ENCODE peak calls at places on chromosome X, in seven cellular contexts. M is NCI-H2171 treated with DMSO at 0.1 percent for 48 hours; G is NB4; F is KBM-7; S is activated T-cell treated with anti-CD3 and anti-CD28 coated beads, Interleukin-2, amount 50 U/mL, for 48 hours; Q is activated CD8-positive, alpha-beta memory T cell treated with anti-CD3 and anti-CD28 coated beads, Interleukin-2, amount 50 U/mL, for 48 hours; D is tibial artery. L is an unnamed sample.

GRCh38 chrX:107675823-107676555 is 47.7 kb downstream of the PRPS1 start:
- DNase-seq in M (peak), G (peak), F (peak), S (no peak), Q (no peak), D (peak), L (no peak)

GRCh38 chrX:31266172-31267076 is 194.6 kb upstream of the FTHL17 start:
- DNase-seq in M (no peak), G (no peak), F (peak), S (no peak), Q (peak), D (peak), L (peak)

GRCh38 chrX:139120760-139121159 is 409.2 kb upstream of the FGF13 start:
- DNase-seq in M (no peak), G (no peak), F (no peak), S (no peak), Q (no peak), D (no peak), L (no peak)

GRCh38 chrX:122866527-122866926 is 317.6 kb upstream of the GRIA3 start:
- DNase-seq in M (no peak), G (peak), F (no peak), S (no peak), Q (no peak), D (no peak), L (no peak)

GRCh38 chrX:123983240-123983639 is 21.7 kb downstream of the STAG2 start:
- DNase-seq in M (no peak), G (no peak), F (no peak), S (no peak), Q (no peak), D (no peak), L (no peak)

GRCh38 chrX:30777575-30777974 is 111.5 kb downstream of the TAB3 start:
- DNase-seq in M (no peak), G (no peak), F (no peak), S (no peak), Q (no peak), D (no peak), L (no peak)

GRCh38 chrX:110803506-110803905 is 7.9 kb upstream of the CHRDL1 start:
- DNase-seq in M (no peak), G (no peak), F (no peak), S (no peak), Q (no peak), D (no peak), L (no peak)

GRCh38 chrX:19882066-19882775 is 5.2 kb downstream of the SH3KBP1 start:
- DNase-seq in M (no peak), G (no peak), F (no peak), S (no peak), Q (no peak), D (no peak), L (no peak)

GRCh38 chrX:154374361-154375155 is at the start of gene FLNA:
- DNase-seq in M (no peak), G (peak), F (peak), S (no peak), Q (no peak), D (peak), L (peak)

GRCh38 chrX:11010476-11010875 is 100.7 kb upstream of the HCCS start:
- DNase-seq in M (no peak), G (no peak), F (no peak), S (no peak), Q (no peak), D (no peak), L (no peak)

GRCh38 chrX:71326394-71326793 is 24.8 kb downstream of the ITGB1BP2 start:
- DNase-seq in M (no peak), G (no peak), F (no peak), S (no peak), Q (no peak), D (no peak), L (no peak)

GRCh38 chrX:46913710-46914109 is 1.5 kb downstream of the JADE3 start:
- DNase-seq in M (no peak), G (peak), F (peak), S (no peak), Q (no peak), D (no peak), L (no peak)

GRCh38 chrX:23118890-23119527 is 119.2 kb downstream of the DDX53 start:
- DNase-seq in M (no peak), G (no peak), F (no peak), S (no peak), Q (no peak), D (no peak), L (no peak)

GRCh38 chrX:119757979-119758681 is at the start of gene SOWAHD:
- DNase-seq in M (peak), G (peak), F (peak), S (no peak), Q (peak), D (peak), L (peak)

GRCh38 chrX:129640737-129641136 is 14.0 kb downstream of the APLN start:
- DNase-seq in M (no peak), G (no peak), F (no peak), S (no peak), Q (no peak), D (no peak), L (no peak)

GRCh38 chrX:28303486-28303885 is 283.8 kb upstream of the IL1RAPL1 start:
- DNase-seq in M (no peak), G (no peak), F (no peak), S (no peak), Q (no peak), D (no peak), L (no peak)

GRCh38 chrX:155857561-155857960 is 23.6 kb upstream of the VAMP7 start:
- DNase-seq in M (no peak), G (peak), F (peak), S (no peak), Q (no peak), D (no peak), L (no peak)

GRCh38 chrX:148784859-148785655 is 284.6 kb downstream of the AFF2 start:
- DNase-seq in M (no peak), G (no peak), F (no peak), S (no peak), Q (no peak), D (no peak), L (no peak)

GRCh38 chrX:63275127-63275526 is 76.0 kb downstream of the SPIN4 start:
- DNase-seq in M (no peak), G (peak), F (peak), S (peak), Q (peak), D (no peak), L (no peak)

GRCh38 chrX:108348525-108348924 is 89.7 kb downstream of the COL4A6 start:
- DNase-seq in M (no peak), G (no peak), F (no peak), S (no peak), Q (no peak), D (no peak), L (no peak)

GRCh38 chrX:63186137-63186536 is 165.0 kb downstream of the SPIN4 start:
- DNase-seq in M (no peak), G (no peak), F (peak), S (no peak), Q (no peak), D (no peak), L (no peak)

GRCh38 chrX:14673764-14674163 is 144.4 kb downstream of the GLRA2 start:
- DNase-seq in M (peak), G (peak), F (no peak), S (peak), Q (no peak), D (no peak), L (no peak)

GRCh38 chrX:39903937-39904336 is 193.8 kb downstream of the BCOR start:
- DNase-seq in M (no peak), G (no peak), F (no peak), S (peak), Q (no peak), D (no peak), L (no peak)

GRCh38 chrX:23434356-23434884 is 99.8 kb downstream of the PTCHD1 start:
- DNase-seq in M (no peak), G (no peak), F (no peak), S (no peak), Q (no peak), D (peak), L (no peak)

GRCh38 chrX:12988797-12989196 is 13.9 kb downstream of the TMSB4X start:
- DNase-seq in M (no peak), G (no peak), F (no peak), S (no peak), Q (no peak), D (no peak), L (no peak)

L was measured in ecto neural progenitor cell.